ENCODE peak calls at places on chromosome 9, in nine cellular contexts. G is LHCN-M2; Y is T-helper 2 cell; E is WTC11; U is esophagus squamous epithelium; X is cardiac fibroblast; P is iPS DF 6.9; F is mucosa of gallbladder; N is activated CD8-positive, alpha-beta memory T cell treated with anti-CD3 and anti-CD28 coated beads, Interleukin-2, amount 10 ng/mL, durations not matched to agents 7 days and 5 days. Q is an unnamed sample.

GRCh38 chr9:109730228-109730627 is 49.8 kb upstream of the PALM2AKAP2 start:
- DNase-seq in G (no peak), Y (no peak), E (no peak), U (no peak), X (peak), P (no peak), F (peak), N (no peak), Q (no peak)

GRCh38 chr9:100589582-100589981 is 11.7 kb downstream of the CAVIN4 start:
- DNase-seq in G (peak), Y (no peak), E (no peak), U (no peak), X (peak), P (no peak), F (no peak), N (no peak), Q (no peak)

GRCh38 chr9:76662476-76663281 is 101.6 kb upstream of the PCA3 start:
- DNase-seq in G (peak), Y (no peak), E (no peak), U (no peak), X (peak), P (no peak), F (no peak), N (no peak), Q (no peak)

GRCh38 chr9:110579763-110580255 is 268 bp upstream of the SVEP1 start:
- DNase-seq in G (peak), Y (no peak), E (peak), U (no peak), X (peak), P (no peak), F (no peak), N (no peak), Q (no peak)

GRCh38 chr9:109483771-109484442 is 14.2 kb downstream of the PTPN3 start:
- DNase-seq in G (no peak), Y (no peak), E (no peak), U (no peak), X (no peak), P (no peak), F (no peak), N (no peak), Q (no peak)

GRCh38 chr9:107348836-107349235 is 65.8 kb downstream of the RAD23B start:
- DNase-seq in G (no peak), Y (no peak), E (no peak), U (no peak), X (no peak), P (no peak), F (no peak), N (peak), Q (no peak)

GRCh38 chr9:122039213-122039612 is 53.9 kb downstream of the TTLL11 start:
- DNase-seq in G (no peak), Y (no peak), E (no peak), U (no peak), X (no peak), P (no peak), F (no peak), N (no peak), Q (no peak)

GRCh38 chr9:68822596-68823165 is 117.6 kb downstream of the PIP5K1B start:
- DNase-seq in G (no peak), Y (no peak), E (no peak), U (no peak), X (peak), P (no peak), F (peak), N (no peak), Q (no peak)

GRCh38 chr9:12813960-12814876 is 39.4 kb downstream of the LURAP1L start:
- DNase-seq in G (peak), Y (no peak), E (no peak), U (no peak), X (peak), P (no peak), F (peak), N (no peak), Q (no peak)

GRCh38 chr9:78023003-78023741 is 8.4 kb downstream of the GNAQ start:
- DNase-seq in G (peak), Y (no peak), E (no peak), U (no peak), X (peak), P (no peak), F (peak), N (no peak), Q (peak)

GRCh38 chr9:113621309-113621791 is 157.8 kb downstream of the RGS3 start:
- DNase-seq in G (peak), Y (no peak), E (peak), U (no peak), X (peak), P (no peak), F (peak), N (no peak), Q (no peak)

GRCh38 chr9:93059097-93059959 is 827 bp downstream of the SUSD3 start:
- DNase-seq in G (no peak), Y (no peak), E (no peak), U (no peak), X (no peak), P (no peak), F (no peak), N (peak), Q (peak)

GRCh38 chr9:89225587-89225986 is 47.0 kb upstream of the SHC3 start:
- DNase-seq in G (no peak), Y (no peak), E (no peak), U (no peak), X (peak), P (no peak), F (peak), N (no peak), Q (no peak)

GRCh38 chr9:97545507-97545906 is 44.0 kb downstream of the TMOD1 start:
- DNase-seq in G (no peak), Y (no peak), E (no peak), U (no peak), X (no peak), P (no peak), F (no peak), N (no peak), Q (no peak)

GRCh38 chr9:114723926-114724325 is 41.9 kb upstream of the TEX48 start:
- DNase-seq in G (peak), Y (no peak), E (no peak), U (no peak), X (no peak), P (no peak), F (no peak), N (no peak), Q (no peak)